ENCODE peak calls at places on chromosome 16, in five cellular contexts. Q, U, T, C and W are unnamed samples.

GRCh38 chr16:11632455-11632921 is 35.8 kb upstream of the SNN start:
- DNase-seq in Q (peak), C (no peak), U (peak), T (peak), W (no peak)

GRCh38 chr16:57824880-57825279 is 22.6 kb upstream of the KIFC3 start:
- DNase-seq in U (no peak), C (no peak), T (no peak), Q (no peak), W (no peak)

GRCh38 chr16:4696905-4697866 is 3.8 kb downstream of the NUDT16L1 start:
- DNase-seq in U (no peak), T (no peak), Q (no peak), C (no peak), W (no peak)

GRCh38 chr16:10466861-10467260 is 81.0 kb downstream of the ATF7IP2 start:
- DNase-seq in C (no peak), T (no peak), Q (no peak), U (no peak), W (no peak)

GRCh38 chr16:86343111-86343642 is 167.2 kb upstream of the FOXF1 start:
- DNase-seq in U (peak), Q (no peak), T (peak), C (no peak), W (no peak)

GRCh38 chr16:84569382-84569987 is 48.4 kb downstream of the COTL1 start:
- DNase-seq in C (no peak), U (no peak), Q (no peak), T (peak), W (no peak)

GRCh38 chr16:58913456-58913855 is 179.3 kb upstream of the GOT2 start:
- DNase-seq in Q (no peak), U (no peak), T (no peak), C (no peak), W (no peak)

GRCh38 chr16:79402920-79403319 is 197.6 kb downstream of the MAF start:
- DNase-seq in Q (no peak), T (no peak), U (no peak), C (no peak), W (no peak)

GRCh38 chr16:67842509-67843342 is 606 bp downstream of the THAP11 start:
- DNase-seq in T (peak), Q (no peak), C (peak), U (peak), W (no peak)

GRCh38 chr16:30017277-30017656 is 5.7 kb upstream of the C16orf92 start:
- DNase-seq in Q (no peak), C (no peak), U (no peak), T (no peak), W (no peak)

GRCh38 chr16:57797526-57798266 is 4.6 kb downstream of the KIFC3 start:
- DNase-seq in Q (no peak), C (no peak), U (no peak), T (no peak), W (no peak)

GRCh38 chr16:3012828-3013420 is at the start of gene CLDN9:
- DNase-seq in Q (no peak), U (no peak), T (no peak), C (no peak), W (no peak)

GRCh38 chr16:48113471-48113870 is 42.3 kb downstream of the ABCC12 start:
- DNase-seq in U (no peak), T (no peak), C (no peak), Q (no peak), W (no peak)

GRCh38 chr16:58389724-58390123 is 2.5 kb upstream of the GINS3 start:
- DNase-seq in Q (no peak), T (no peak), U (no peak), C (no peak), W (no peak)

GRCh38 chr16:78452030-78452429 is 352.6 kb downstream of the WWOX start:
- DNase-seq in C (no peak), T (no peak), Q (no peak), U (no peak), W (no peak)

GRCh38 chr16:81035975-81036750 is 521 bp downstream of the ATMIN start:
- DNase-seq in U (peak), T (peak), Q (no peak), C (peak), W (no peak)

GRCh38 chr16:56994311-56994710 is 5.0 kb downstream of the NLRC5 start:
- DNase-seq in U (no peak), Q (no peak), C (no peak), T (no peak), W (no peak)

GRCh38 chr16:57966133-57966805 is 4.7 kb downstream of the CNGB1 start:
- DNase-seq in U (no peak), Q (no peak), C (no peak), T (peak), W (no peak)

GRCh38 chr16:21646721-21647561 is 5.5 kb downstream of the IGSF6 start:
- DNase-seq in Q (no peak), U (no peak), T (no peak), C (peak), W (no peak)

GRCh38 chr16:27660507-27660906 is 110.6 kb downstream of the KATNIP start:
- DNase-seq in Q (no peak), T (no peak), C (no peak), U (no peak), W (no peak)

GRCh38 chr16:85350973-85351372 is 238.7 kb upstream of the CIBAR2 start:
- DNase-seq in U (peak), T (peak), Q (peak), C (no peak), W (peak)

GRCh38 chr16:81571592-81572230 is 127.1 kb downstream of the CMIP start:
- DNase-seq in U (no peak), C (no peak), Q (no peak), T (no peak), W (no peak)

GRCh38 chr16:19860146-19861030 is 24.3 kb downstream of the GPRC5B start:
- DNase-seq in C (no peak), T (peak), U (no peak), Q (peak), W (no peak)

GRCh38 chr16:56950881-56951771 is 10.6 kb upstream of the CETP start:
- DNase-seq in U (peak), C (peak), Q (no peak), T (peak), W (no peak)

GRCh38 chr16:48101069-48101674 is 54.6 kb downstream of the ABCC12 start:
- DNase-seq in C (no peak), Q (no peak), T (no peak), U (no peak), W (no peak)

GRCh38 chr16:82345318-82345717 is 175.3 kb upstream of the MPHOSPH6 start:
- DNase-seq in T (no peak), U (no peak), C (no peak), Q (no peak), W (no peak)